ENCODE peak calls at places on chromosomes 5 and 9, in eight cellular contexts. D is heart right ventricle; E is dorsolateral prefrontal cortex; H is Calu3; C is CD8-positive, alpha-beta T cell; F is brain microvascular endothelial cell; S is stomach; N is tibial nerve. T is an unnamed sample.

GRCh38 chr9:134657666-134658377 is 16.2 kb downstream of the COL5A1 start:
- DNase-seq in D (no peak), E (no peak), H (no peak), C (no peak), F (no peak), S (no peak), N (no peak), T (no peak)

GRCh38 chr5:90802695-90803317 is 244.2 kb downstream of the ADGRV1 start:
- DNase-seq in D (peak; percentile 8), E (no peak), H (peak; percentile 58), C (no peak), F (peak; percentile 24), S (peak; percentile 31), N (no peak), T (peak; percentile 33)

GRCh38 chr9:132896906-132897305 is 18.2 kb downstream of the SPACA9 start:
- DNase-seq in D (peak; percentile 20), E (peak; percentile 84), H (no peak), C (no peak), F (no peak), S (no peak), N (peak; percentile 20), T (no peak)

GRCh38 chr5:7759257-7759871 is 91.6 kb downstream of the CFAP90 start:
- DNase-seq in D (no peak), E (no peak), H (no peak), C (no peak), F (no peak), S (no peak), N (no peak), T (no peak)

GRCh38 chr5:93273176-93273575 is 307.8 kb downstream of the NR2F1-AS1 start:
- DNase-seq in D (no peak), E (no peak), H (no peak), C (no peak), F (peak; percentile 75), S (no peak), N (no peak), T (peak; percentile 75)

GRCh38 chr9:105637787-105638395 is 24.4 kb upstream of the TAL2 start:
- DNase-seq in D (no peak), E (no peak), H (no peak), C (no peak), F (no peak), S (no peak), N (no peak), T (no peak)

GRCh38 chr5:154476343-154477213 is 1.4 kb downstream of the HAND1 start:
- DNase-seq in D (no peak), E (no peak), H (no peak), C (no peak), F (no peak), S (no peak), N (no peak), T (no peak)

GRCh38 chr9:5622019-5622418 is 6.9 kb upstream of the RIC1 start:
- DNase-seq in D (no peak), E (no peak), H (no peak), C (no peak), F (peak; percentile 68), S (no peak), N (no peak), T (peak; percentile 81)

GRCh38 chr9:71364196-71364955 is 243.0 kb upstream of the TRPM3 start:
- DNase-seq in D (no peak), E (no peak), H (no peak), C (no peak), F (no peak), S (no peak), N (no peak), T (no peak)

GRCh38 chr9:114616684-114617520 is 5.8 kb downstream of the TMEM268 start:
- DNase-seq in D (peak; percentile 42), E (peak; percentile 28), H (no peak), C (no peak), F (no peak), S (peak; percentile 72), N (peak; percentile 62), T (no peak)

GRCh38 chr5:180315762-180316212 is 23.9 kb upstream of the MAPK9 start:
- DNase-seq in D (peak; percentile 50), E (peak; percentile 67), H (peak; percentile 83), C (peak; percentile 85), F (peak; percentile 28), S (peak; percentile 74), N (peak; percentile 62), T (peak; percentile 49)

GRCh38 chr5:122999947-123000563 is 36.5 kb downstream of the PPIC start:
- DNase-seq in D (peak; percentile 6), E (no peak), H (peak; percentile 38), C (no peak), F (peak; percentile 16), S (peak; percentile 67), N (peak; percentile 11), T (peak; percentile 25)
- TF ChIP-seq CTCF in D (peak; percentile 34), E (no peak), H (peak; percentile 10), C (no peak), F (peak; percentile 78), S (peak; percentile 31), N (peak; percentile 54), T (peak; percentile 46)

GRCh38 chr9:120877276-120878034 is 467 bp upstream of the PHF19 start:
- DNase-seq in D (peak; percentile 59), E (peak; percentile 70), H (peak; percentile 68), C (peak; percentile 84), F (peak; percentile 20), S (peak; percentile 57), N (peak; percentile 49), T (peak; percentile 62)
- TF ChIP-seq CTCF in D (peak; percentile 23), E (peak; percentile 29), H (no peak), C (no peak), F (peak; percentile 4), S (no peak), N (peak; percentile 14), T (no peak)

GRCh38 chr9:127545196-127546124 is 66.6 kb upstream of the STXBP1 start:
- DNase-seq in D (peak; percentile 16), E (peak; percentile 76), H (peak; percentile 94), C (no peak), F (no peak), S (peak; percentile 82), N (no peak), T (peak; percentile 91)
- TF ChIP-seq CTCF in D (no peak), E (no peak), H (no peak), C (no peak), F (peak; percentile 11), S (no peak), N (peak; percentile 19), T (no peak)

GRCh38 chr5:56269216-56269927 is 36.2 kb upstream of the ANKRD55 start:
- DNase-seq in D (no peak), E (no peak), H (peak; percentile 26), C (no peak), F (peak; percentile 56), S (no peak), N (peak; percentile 15), T (peak; percentile 61)
- TF ChIP-seq CTCF in D (peak; percentile 51), E (peak; percentile 55), H (peak; percentile 50), C (no peak), F (peak; percentile 84), S (no peak), N (peak; percentile 58), T (peak; percentile 71)

DNA sequence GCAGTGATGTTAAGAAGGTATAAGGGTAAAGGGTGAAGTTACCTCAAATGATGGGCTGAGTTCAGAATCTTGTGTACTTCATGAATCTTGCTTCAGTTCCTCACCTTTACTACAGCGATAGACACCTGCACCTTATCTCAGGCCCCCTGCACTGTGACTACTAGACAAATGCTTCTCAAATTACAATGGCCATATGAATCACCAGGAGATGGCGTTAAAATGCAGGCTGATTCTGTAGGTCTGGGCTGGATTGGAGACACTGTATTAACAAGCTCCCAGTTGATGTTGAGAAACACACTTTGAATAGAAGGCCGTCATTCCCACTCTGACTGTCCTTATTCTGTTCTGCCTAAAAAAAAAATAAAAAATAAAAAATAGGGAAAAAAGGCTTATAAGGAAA is 29.8 kb downstream of the TARS1 start:
- DNase-seq in D (no peak), E (no peak), H (peak; percentile 19), C (no peak), F (peak; percentile 52), S (no peak), N (peak; percentile 9), T (peak; percentile 72)
- TF ChIP-seq CTCF in D (peak; percentile 39), E (peak; percentile 52), H (peak; percentile 33), C (no peak), F (peak; percentile 71), S (no peak), N (no peak), T (peak; percentile 68)

DNA sequence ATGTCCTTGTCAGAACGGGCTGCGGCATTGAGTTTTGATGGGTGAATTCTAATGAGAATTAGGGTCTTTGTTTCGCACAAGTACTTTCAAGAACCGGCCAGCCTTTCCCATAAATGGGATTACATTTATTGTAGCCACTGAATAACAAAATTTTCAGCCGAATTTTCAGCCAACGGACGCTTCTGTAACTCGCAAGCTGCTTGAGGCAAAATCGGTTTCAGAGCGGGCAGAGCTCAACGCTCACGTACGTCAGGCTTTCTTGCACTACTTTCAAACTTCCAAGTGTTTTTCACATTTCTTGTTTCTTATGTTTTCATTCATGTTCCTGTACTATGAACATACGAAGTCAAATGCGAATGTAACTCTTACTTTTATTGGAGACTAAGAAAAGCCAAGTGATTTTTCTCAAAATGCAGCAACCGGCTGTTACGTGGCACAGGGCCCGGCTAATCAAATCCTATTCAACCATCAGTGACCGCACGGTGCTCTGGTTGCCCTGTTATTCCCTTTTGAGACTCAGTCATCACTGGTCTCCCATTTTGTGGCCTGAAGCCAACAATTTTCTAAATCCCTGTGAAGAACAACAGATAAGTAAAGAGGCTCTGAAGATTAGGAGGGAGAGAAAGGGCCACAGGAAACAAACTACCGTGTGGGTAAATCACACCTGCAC is 68.5 kb downstream of the SLC28A3 start:
- DNase-seq in D (no peak), E (peak; percentile 13), H (no peak), C (no peak), F (no peak), S (no peak), N (no peak), T (peak; percentile 43)
- TF ChIP-seq CTCF in D (no peak), E (no peak), H (no peak), C (no peak), F (no peak), S (no peak), N (no peak), T (no peak)

GRCh38 chr5:2560435-2560834 is 191.0 kb downstream of the IRX2 start:
- DNase-seq in D (no peak), E (no peak), H (no peak), C (no peak), F (no peak), S (no peak), N (no peak), T (no peak)
- TF ChIP-seq CTCF in D (no peak), E (no peak), H (no peak), C (no peak), F (no peak), S (no peak), N (no peak), T (no peak)

DNA sequence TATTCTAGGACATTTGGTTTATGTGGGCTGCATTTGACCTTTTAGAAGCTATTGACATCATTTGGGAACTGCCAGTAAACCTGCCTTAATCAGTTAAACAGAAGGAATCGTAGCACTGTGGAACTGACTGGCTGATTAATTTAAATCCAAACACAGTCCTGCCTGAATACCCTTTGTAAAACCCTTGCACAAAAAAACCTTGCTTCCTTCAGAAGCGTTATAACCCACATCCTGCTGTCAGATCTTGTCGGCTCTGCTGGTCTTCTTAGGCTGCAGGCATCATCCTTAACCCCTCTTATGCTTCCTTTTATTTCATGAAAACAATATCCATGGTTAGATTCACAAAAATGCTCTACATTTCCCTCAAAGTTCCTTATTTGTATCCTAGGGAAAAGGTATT is 46.3 kb downstream of the PAM start:
- DNase-seq in D (no peak), E (no peak), H (no peak), C (peak; percentile 51), F (no peak), S (no peak), N (no peak), T (no peak)
- TF ChIP-seq CTCF in D (no peak), E (no peak), H (no peak), C (no peak), F (no peak), S (no peak), N (no peak), T (no peak)

GRCh38 chr9:89684912-89685636 is 80.3 kb downstream of the GADD45G start:
- DNase-seq in D (peak; percentile 47), E (peak; percentile 33), H (no peak), C (no peak), F (no peak), S (peak; percentile 43), N (no peak), T (no peak)
- TF ChIP-seq CTCF in D (no peak), E (no peak), H (no peak), C (no peak), F (no peak), S (no peak), N (no peak), T (no peak)